ENCODE peak calls at places on chromosomes 1 and 21, in four cellular contexts. K, E, M and D are unnamed samples.

GRCh38 chr1:182702826-182703524 is 18.6 kb upstream of the RGS8 start:
- DNase-seq in E (no peak), K (no peak), M (peak; percentile 58), D (no peak)

GRCh38 chr1:156796340-156797097 is 20.1 kb downstream of the SH2D2A start:
- DNase-seq in K (no peak), E (no peak), M (peak; percentile 26), D (no peak)

GRCh38 chr1:216044538-216044937 is 378.7 kb downstream of the USH2A start:
- DNase-seq in M (no peak), K (no peak), E (no peak), D (no peak)

GRCh38 chr1:17795836-17796645 is 40.9 kb downstream of the ACTL8 start:
- DNase-seq in M (no peak), K (no peak), E (no peak), D (no peak)

GRCh38 chr1:152228831-152229230 is 4.8 kb upstream of the HRNR start:
- DNase-seq in E (no peak), M (no peak), K (no peak), D (no peak)

GRCh38 chr21:27060190-27060589 is 93.3 kb upstream of the ADAMTS5 start:
- DNase-seq in E (no peak), K (no peak), M (no peak), D (no peak)

GRCh38 chr21:41663805-41664788 is 102.8 kb downstream of the RIPK4 start:
- DNase-seq in M (no peak), E (no peak), K (no peak), D (peak; percentile 80)

GRCh38 chr1:44019398-44020044 is 11.7 kb downstream of the SLC6A9 start:
- DNase-seq in E (no peak), M (no peak), K (no peak), D (no peak)

GRCh38 chr1:169193191-169193850 is 86.8 kb downstream of the ATP1B1 start:
- DNase-seq in E (peak; percentile 81), M (peak; percentile 47), K (no peak), D (no peak)

GRCh38 chr1:47557086-47557866 is 119.4 kb downstream of the FOXD2 start:
- DNase-seq in M (no peak), E (no peak), K (no peak), D (no peak)

GRCh38 chr1:94768046-94768445 is 52.1 kb upstream of the SLC44A3 start:
- DNase-seq in M (no peak), E (no peak), K (no peak), D (no peak)

GRCh38 chr21:32991299-32991850 is 34.4 kb upstream of the OLIG2 start:
- DNase-seq in E (no peak), M (no peak), K (no peak), D (no peak)

GRCh38 chr21:35086357-35086756 is 37.3 kb upstream of the RUNX1 start:
- DNase-seq in K (no peak), M (no peak), E (no peak), D (no peak)

GRCh38 chr1:115114308-115114707 is 25.0 kb upstream of the TSPAN2 start:
- DNase-seq in K (no peak), M (peak; percentile 60), E (no peak), D (no peak)

GRCh38 chr1:108082741-108083562 is 117.2 kb downstream of the SLC25A24 start:
- DNase-seq in M (no peak), E (no peak), K (no peak), D (no peak)

GRCh38 chr1:154784924-154785531 is 85.1 kb downstream of the KCNN3 start:
- DNase-seq in M (no peak), K (no peak), E (no peak), D (peak; percentile 25)

GRCh38 chr1:30460661-30461060 is 262.7 kb downstream of the MATN1 start:
- DNase-seq in E (no peak), M (no peak), K (no peak), D (no peak)

GRCh38 chr1:97091679-97092078 is 370.1 kb downstream of the PTBP2 start:
- DNase-seq in K (no peak), M (peak; percentile 15), E (no peak), D (no peak)

GRCh38 chr21:21163904-21164303 is 165.7 kb downstream of the NCAM2 start:
- DNase-seq in E (peak; percentile 85), M (peak; percentile 50), K (peak; percentile 29), D (peak; percentile 26)

GRCh38 chr1:155241069-155241679 is 14.1 kb downstream of the ENTREP3 start:
- DNase-seq in K (peak; percentile 56), M (peak; percentile 82), E (peak; percentile 85), D (peak; percentile 80)

GRCh38 chr21:43287974-43288755 is 119.4 kb downstream of the CRYAA start:
- DNase-seq in M (no peak), E (no peak), K (no peak), D (peak; percentile 94)

GRCh38 chr1:53278294-53278693 is 40.0 kb upstream of the MAGOH start:
- DNase-seq in K (peak; percentile 76), M (peak; percentile 89), E (peak; percentile 62), D (peak; percentile 4)

GRCh38 chr1:59165353-59165752 is 131.5 kb upstream of the FGGY start:
- DNase-seq in M (no peak), K (no peak), E (no peak), D (no peak)

GRCh38 chr1:203057831-203058673 is 27.8 kb downstream of the MYOG start:
- DNase-seq in K (no peak), M (peak; percentile 83), E (no peak), D (no peak)

GRCh38 chr1:31764307-31765040 is at the start of gene ADGRB2:
- DNase-seq in M (peak; percentile 86), E (no peak), K (peak; percentile 70), D (no peak)

GRCh38 chr1:34784751-34785221 is 3.8 kb downstream of the GJB3 start:
- DNase-seq in K (no peak), E (no peak), M (no peak), D (no peak)

GRCh38 chr1:23799570-23800395 is 771 bp downstream of the GALE start:
- DNase-seq in E (peak; percentile 90), K (peak; percentile 57), M (peak; percentile 82), D (peak; percentile 61)

GRCh38 chr21:45088729-45089128 is 14.3 kb downstream of the ADARB1 start:
- DNase-seq in M (no peak), E (no peak), K (no peak), D (no peak)

GRCh38 chr1:183379951-183380350 is 38.2 kb downstream of the NMNAT2 start:
- DNase-seq in E (no peak), M (no peak), K (no peak), D (no peak)

GRCh38 chr1:199302554-199302953 is 663.7 kb downstream of the PTPRC start:
- DNase-seq in E (no peak), K (no peak), M (no peak), D (no peak)

GRCh38 chr1:57254006-57254405 is 169.9 kb downstream of the DAB1 start:
- DNase-seq in M (no peak), E (no peak), K (no peak), D (no peak)

GRCh38 chr1:192904438-192904895 is 95.6 kb downstream of the RGS2 start:
- DNase-seq in K (no peak), M (no peak), E (no peak), D (no peak)

GRCh38 chr1:94549706-94550105 is 8.1 kb upstream of the F3 start:
- DNase-seq in K (no peak), E (no peak), M (no peak), D (no peak)

GRCh38 chr1:35369922-35370671 is 101.6 kb downstream of the ZMYM4 start:
- DNase-seq in K (no peak), M (peak; percentile 73), E (peak; percentile 38), D (no peak)

GRCh38 chr1:181135462-181135781 is 46.9 kb downstream of the IER5 start:
- DNase-seq in K (no peak), E (peak; percentile 76), M (peak; percentile 68), D (no peak)

GRCh38 chr1:160167056-160167455 is 15.7 kb downstream of the ATP1A4 start:
- DNase-seq in E (no peak), M (no peak), K (no peak), D (no peak)
- TF ChIP-seq FOXJ3 in E (no peak), M (no peak), K (no peak), D (no peak)

DNA sequence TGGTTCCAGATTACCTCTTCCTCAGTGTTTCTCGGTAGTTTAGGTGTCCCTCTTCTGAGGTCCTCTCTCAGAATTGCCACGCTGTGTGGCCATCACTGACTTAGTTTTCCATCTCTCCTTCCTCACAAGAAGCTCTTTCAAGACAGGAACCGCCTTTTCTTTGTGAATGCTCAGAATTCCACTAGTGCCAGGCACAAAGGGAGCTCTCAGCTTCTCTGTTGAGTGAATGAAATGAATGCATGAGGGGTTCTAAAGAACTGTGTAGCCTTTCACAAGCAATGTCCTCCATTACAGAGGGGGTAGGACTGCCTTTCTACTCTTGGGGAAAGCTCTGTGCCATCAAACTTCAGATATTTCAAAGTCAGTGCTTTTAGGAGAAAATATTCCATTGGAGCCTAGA is 546.8 kb downstream of the RWDD3 start:
- DNase-seq in M (no peak), K (no peak), E (no peak), D (no peak)
- TF ChIP-seq FOXJ3 in M (no peak), K (no peak), E (no peak), D (no peak)

DNA sequence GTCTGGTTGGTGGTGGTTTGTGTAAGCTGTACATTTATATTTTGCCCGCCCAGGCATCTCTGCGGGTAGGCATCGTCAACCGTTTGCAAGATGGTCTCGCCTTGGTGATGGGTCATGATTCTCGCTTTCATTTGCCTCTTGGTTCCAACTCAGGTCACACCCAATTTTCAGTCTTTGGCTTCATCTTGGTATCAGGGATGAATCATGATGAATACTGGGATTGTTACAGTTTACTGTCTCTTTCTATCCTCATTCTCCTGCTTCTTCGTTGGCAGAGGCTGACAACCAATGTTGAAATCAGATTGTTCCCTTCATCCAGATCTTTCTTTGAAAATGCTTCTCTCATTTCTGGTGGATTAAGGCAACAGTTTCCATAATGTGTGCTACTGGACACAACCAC is 129.7 kb upstream of the KAZN start:
- DNase-seq in K (no peak), E (no peak), M (no peak), D (no peak)
- TF ChIP-seq FOXJ3 in K (no peak), E (no peak), M (no peak), D (no peak)

DNA sequence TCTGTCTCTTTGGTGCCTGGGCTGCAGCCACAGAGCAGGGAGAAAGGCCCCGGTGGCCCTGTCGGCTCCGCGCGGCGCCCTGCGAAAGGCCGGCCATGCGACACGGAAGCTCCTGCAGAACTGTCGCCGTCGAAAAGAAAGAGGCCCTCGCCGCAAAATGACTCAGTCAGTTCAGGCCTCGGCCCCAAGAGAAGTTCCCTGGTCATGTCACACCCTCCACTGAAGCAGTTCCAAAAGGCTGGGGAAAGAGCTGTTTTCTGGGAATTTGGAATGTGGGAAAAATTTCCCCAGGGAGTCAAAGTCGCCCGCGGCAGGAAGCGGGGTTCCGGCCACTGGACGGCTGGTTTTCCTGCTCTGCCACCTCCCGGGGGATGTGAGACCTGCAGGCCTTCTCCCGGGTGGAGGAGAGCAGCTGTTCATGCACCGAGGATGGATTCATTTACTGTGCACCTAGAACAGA is 115.8 kb upstream of the ZNF678 start:
- DNase-seq in K (peak; percentile 70), E (no peak), M (peak; percentile 41), D (no peak)
- TF ChIP-seq FOXJ3 in K (no peak), E (no peak), M (no peak), D (no peak)

GRCh38 chr21:24994717-24995116 is 612.6 kb downstream of the MRPL39 start:
- DNase-seq in E (no peak), M (no peak), K (no peak), D (no peak)

DNA sequence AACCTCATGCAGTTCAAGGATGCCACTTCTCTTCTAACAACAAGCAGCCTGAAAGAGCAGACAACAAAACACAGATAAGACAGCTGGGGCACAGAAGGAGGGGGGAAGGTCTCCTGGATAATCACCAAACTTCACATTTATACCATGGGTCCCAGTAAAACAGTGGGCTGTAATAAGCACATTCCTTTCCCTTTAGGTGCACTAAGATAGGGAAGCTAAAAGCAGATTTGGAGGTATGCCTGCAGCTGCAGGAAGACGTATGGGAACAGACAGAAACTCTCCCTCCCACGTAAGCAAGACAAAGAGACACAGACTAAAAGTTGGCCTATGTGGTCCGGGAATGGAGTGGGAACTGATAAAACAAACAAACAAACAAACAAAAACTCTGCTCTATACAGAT is 612.1 kb downstream of the MRPL39 start:
- DNase-seq in K (no peak), M (no peak), E (no peak), D (no peak)
- TF ChIP-seq FOXJ3 in K (no peak), M (no peak), E (no peak), D (no peak)